ENCODE peak calls at places on chromosomes 5 and 9, in eight cellular contexts. N is GM10248, T is GM13976, A is PC-3, D is BJ, W is ovary, R is B cell, J is cardiac muscle cell. Z is an unnamed sample.

GRCh38 chr5:60323596-60323995 is 376.4 kb downstream of the DEPDC1B start:
- DNase-seq in N (no peak), T (no peak), A (no peak), D (no peak), W (no peak), R (no peak), J (no peak), Z (no peak)

GRCh38 chr5:146565764-146566163 is 49.8 kb upstream of the GPR151 start:
- DNase-seq in N (peak), T (peak), A (peak), D (no peak), W (no peak), R (no peak), J (peak), Z (no peak)

GRCh38 chr9:97363661-97364299 is 48.1 kb upstream of the TDRD7 start:
- DNase-seq in N (peak), T (peak), A (no peak), D (no peak), W (no peak), R (no peak), J (no peak), Z (no peak)

GRCh38 chr9:114852050-114852594 is 46.3 kb upstream of the TNFSF15 start:
- DNase-seq in N (no peak), T (no peak), A (peak), D (no peak), W (no peak), R (no peak), J (peak), Z (no peak)

GRCh38 chr9:93223241-93224180 is 39.6 kb downstream of the WNK2 start:
- DNase-seq in N (no peak), T (no peak), A (peak), D (peak), W (no peak), R (no peak), J (peak), Z (peak)

GRCh38 chr5:133944263-133945230 is 23.9 kb downstream of the C5orf15 start:
- DNase-seq in N (peak), T (peak), A (peak), D (no peak), W (no peak), R (peak), J (peak), Z (peak)

GRCh38 chr9:88742483-88742882 is 207.5 kb downstream of the NXNL2 start:
- DNase-seq in N (no peak), T (no peak), A (peak), D (peak), W (no peak), R (no peak), J (peak), Z (no peak)

GRCh38 chr5:90740244-90740799 is 181.7 kb downstream of the ADGRV1 start:
- DNase-seq in N (no peak), T (no peak), A (no peak), D (no peak), W (no peak), R (no peak), J (no peak), Z (no peak)

GRCh38 chr5:68436686-68437520 is 221.3 kb downstream of the PIK3R1 start:
- DNase-seq in N (no peak), T (no peak), A (no peak), D (no peak), W (no peak), R (no peak), J (peak), Z (no peak)

GRCh38 chr5:125277494-125278154 is 531.2 kb upstream of the ZNF608 start:
- DNase-seq in N (no peak), T (no peak), A (peak), D (peak), W (no peak), R (no peak), J (peak), Z (no peak)

GRCh38 chr5:143350790-143351603 is 52.5 kb downstream of the NR3C1 start:
- DNase-seq in N (no peak), T (no peak), A (peak), D (peak), W (no peak), R (no peak), J (peak), Z (no peak)

GRCh38 chr5:6535594-6535993 is 86.9 kb downstream of the UBE2QL1 start:
- DNase-seq in N (no peak), T (no peak), A (no peak), D (no peak), W (no peak), R (no peak), J (no peak), Z (no peak)

GRCh38 chr9:123923884-123924283 is 6.0 kb downstream of the DENND1A start:
- DNase-seq in N (no peak), T (no peak), A (no peak), D (no peak), W (no peak), R (no peak), J (no peak), Z (no peak)

GRCh38 chr5:10140195-10140973 is 109.3 kb downstream of the ATPSCKMT start:
- DNase-seq in N (no peak), T (no peak), A (peak), D (no peak), W (no peak), R (no peak), J (peak), Z (no peak)

GRCh38 chr9:534886-535285 is 306.6 kb upstream of the DMRT1 start:
- DNase-seq in N (no peak), T (no peak), A (peak), D (no peak), W (no peak), R (no peak), J (no peak), Z (peak)

GRCh38 chr5:128464596-128464995 is 73.4 kb downstream of the FBN2 start:
- DNase-seq in N (no peak), T (no peak), A (no peak), D (no peak), W (no peak), R (no peak), J (no peak), Z (no peak)

GRCh38 chr5:56516936-56517521 is 283.9 kb upstream of the ANKRD55 start:
- DNase-seq in N (no peak), T (no peak), A (no peak), D (no peak), W (no peak), R (no peak), J (peak), Z (no peak)

GRCh38 chr5:16411741-16412455 is 53.7 kb downstream of the ZNF622 start:
- DNase-seq in N (no peak), T (no peak), A (peak), D (no peak), W (no peak), R (no peak), J (no peak), Z (no peak)

GRCh38 chr9:116842658-116843057 is 155.6 kb downstream of the TRIM32 start:
- DNase-seq in N (no peak), T (no peak), A (peak), D (no peak), W (no peak), R (no peak), J (no peak), Z (no peak)
- TF ChIP-seq CTCF in N (no peak), T (no peak), A (no peak), D (no peak), W (no peak), R (no peak), J (no peak), Z (no peak)

DNA sequence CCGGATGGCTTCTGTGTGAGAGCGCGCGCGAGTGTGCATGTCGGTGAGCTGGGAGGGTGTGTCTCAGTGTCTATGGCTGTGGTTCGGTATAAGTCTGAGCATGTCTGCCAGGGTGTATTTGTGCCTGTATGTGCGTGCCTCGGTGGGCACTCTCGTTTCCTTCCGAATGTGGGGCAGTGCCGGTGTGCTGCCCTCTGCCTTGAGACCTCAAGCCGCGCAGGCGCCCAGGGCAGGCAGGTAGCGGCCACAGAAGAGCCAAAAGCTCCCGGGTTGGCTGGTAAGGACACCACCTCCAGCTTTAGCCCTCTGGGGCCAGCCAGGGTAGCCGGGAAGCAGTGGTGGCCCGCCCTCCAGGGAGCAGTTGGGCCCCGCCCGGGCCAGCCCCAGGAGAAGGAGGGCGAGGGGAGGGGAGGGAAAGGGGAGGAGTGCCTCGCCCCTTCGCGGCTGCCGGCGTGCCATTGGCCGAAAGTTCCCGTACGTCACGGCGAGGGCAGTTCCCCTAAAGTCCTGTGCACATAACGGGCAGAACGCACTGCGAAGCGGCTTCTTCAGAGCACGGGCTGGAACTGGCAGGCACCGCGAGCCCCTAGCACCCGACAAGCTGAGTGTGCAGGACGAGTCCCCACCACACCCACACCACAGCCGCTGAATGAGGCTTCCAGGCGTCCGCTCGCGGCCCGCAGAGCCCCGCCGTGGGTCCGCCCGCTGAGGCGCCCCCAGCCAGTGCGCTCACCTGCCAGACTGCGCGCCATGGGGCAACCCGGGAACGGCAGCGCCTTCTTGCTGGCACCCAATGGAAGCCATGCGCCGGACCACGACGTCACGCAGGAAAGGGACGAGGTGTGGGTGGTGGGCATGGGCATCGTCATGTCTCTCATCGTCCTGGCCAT is at the start of gene ADRB2:
- DNase-seq in N (peak), T (peak), A (peak), D (peak), W (peak), R (peak), J (peak), Z (peak)
- TF ChIP-seq CTCF in N (no peak), T (no peak), A (no peak), D (no peak), W (no peak), R (no peak), J (no peak), Z (no peak)

DNA sequence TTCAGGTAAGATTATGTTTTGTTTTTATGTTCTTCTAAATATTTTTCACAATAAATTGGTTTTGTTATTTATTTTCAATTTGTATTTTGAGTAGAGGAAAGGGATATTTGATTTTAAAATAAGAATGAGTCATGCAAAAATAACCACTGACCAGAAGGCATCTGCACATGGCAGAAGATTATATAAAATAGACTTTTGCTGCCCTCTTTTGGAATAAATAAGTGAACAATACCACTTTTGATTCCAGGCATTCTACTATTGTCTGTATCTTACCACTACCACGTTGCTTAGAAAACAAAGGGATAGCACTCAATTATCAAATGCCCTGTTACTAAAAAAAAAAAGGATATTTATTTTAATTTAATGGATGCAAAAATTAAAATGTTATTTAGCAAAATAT is 227.3 kb upstream of the ITGA1 start:
- DNase-seq in N (no peak), T (no peak), A (peak), D (no peak), W (no peak), R (no peak), J (no peak), Z (no peak)
- TF ChIP-seq CTCF in N (no peak), T (no peak), A (peak), D (no peak), W (no peak), R (no peak), J (no peak), Z (no peak)

DNA sequence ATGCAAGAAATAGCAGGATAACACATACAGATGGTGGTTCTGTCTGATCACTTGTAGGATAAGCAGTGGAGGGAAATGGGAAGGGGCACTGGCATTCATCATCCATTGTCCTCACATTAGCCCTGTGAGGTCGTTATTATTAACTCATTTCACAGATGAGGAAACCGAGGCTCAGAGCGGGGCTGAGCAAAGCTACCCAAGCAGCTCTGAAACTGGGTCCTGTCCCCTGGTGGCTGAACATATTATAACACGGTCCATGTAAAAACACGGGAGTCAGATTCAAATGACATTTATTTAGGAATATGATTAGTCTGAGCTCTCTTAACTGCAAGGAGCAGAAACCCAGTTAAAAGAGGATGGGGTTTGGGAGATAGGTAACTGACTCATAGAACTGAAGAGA is 43.1 kb downstream of the HRH2 start:
- DNase-seq in N (no peak), T (no peak), A (peak), D (no peak), W (no peak), R (no peak), J (peak), Z (no peak)
- TF ChIP-seq CTCF in N (peak), T (no peak), A (peak), D (no peak), W (no peak), R (peak), J (peak), Z (no peak)

DNA sequence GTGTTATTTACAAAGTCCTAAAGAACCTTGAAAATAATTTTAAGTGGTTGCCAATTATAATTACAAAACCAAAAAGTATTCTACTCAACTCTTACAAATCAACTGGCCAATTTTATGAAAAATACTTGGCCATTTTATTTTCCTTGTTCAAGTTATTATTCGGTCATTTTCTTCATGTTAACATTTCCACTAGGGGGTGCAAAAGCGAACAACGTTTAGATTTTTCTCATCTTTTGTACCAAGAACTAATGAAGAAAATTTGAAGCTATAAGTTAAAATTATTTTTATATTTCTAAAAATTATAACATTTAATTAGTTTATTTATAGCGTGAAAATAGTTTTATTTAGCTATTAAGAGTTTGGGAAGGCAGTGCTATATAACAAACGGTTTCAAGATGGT is 1453.3 kb downstream of the MAT2B start:
- DNase-seq in N (no peak), T (no peak), A (peak), D (no peak), W (no peak), R (no peak), J (no peak), Z (no peak)
- TF ChIP-seq CTCF in N (no peak), T (no peak), A (peak), D (no peak), W (no peak), R (no peak), J (no peak), Z (no peak)